ENCODE peak calls at places on chromosomes 7 and 10, in four cellular contexts. One of them, this sample, is unnamed.

GRCh38 chr7:4702961-4703512 is 20.9 kb downstream of the FOXK1 start:
- DNase-seq in HepG2: no peak
- DNase-seq in globus pallidus: no peak
- DNase-seq in epithelial cell of esophagus: no peak
- DNase-seq in this sample: no peak

GRCh38 chr7:105896407-105896842 is 20.0 kb upstream of the ATXN7L1 start:
- DNase-seq in HepG2: no peak
- DNase-seq in globus pallidus: no peak
- DNase-seq in epithelial cell of esophagus: no peak
- DNase-seq in this sample: peak; percentile 38

GRCh38 chr7:126803060-126803665 is 449.6 kb downstream of the GRM8 start:
- DNase-seq in HepG2: peak; percentile 67
- DNase-seq in globus pallidus: peak; percentile 42
- DNase-seq in epithelial cell of esophagus: peak; percentile 81
- DNase-seq in this sample: peak; percentile 78

GRCh38 chr7:94710256-94710655 is 54.3 kb upstream of the SGCE start:
- DNase-seq in HepG2: no peak
- DNase-seq in globus pallidus: no peak
- DNase-seq in epithelial cell of esophagus: no peak
- DNase-seq in this sample: peak; percentile 7

GRCh38 chr7:43944286-43944685 is 18.1 kb downstream of the UBE2D4 start:
- DNase-seq in HepG2: no peak
- DNase-seq in globus pallidus: no peak
- DNase-seq in epithelial cell of esophagus: no peak
- DNase-seq in this sample: no peak

GRCh38 chr7:41304995-41305394 is 397.9 kb downstream of the INHBA start:
- DNase-seq in HepG2: no peak
- DNase-seq in globus pallidus: no peak
- DNase-seq in epithelial cell of esophagus: no peak
- DNase-seq in this sample: no peak

GRCh38 chr7:135960709-135961451 is 16.3 kb downstream of the MTPN start:
- DNase-seq in HepG2: no peak
- DNase-seq in globus pallidus: no peak
- DNase-seq in epithelial cell of esophagus: no peak
- DNase-seq in this sample: no peak

GRCh38 chr7:117780832-117781231 is 92.4 kb downstream of the CTTNBP2 start:
- DNase-seq in HepG2: no peak
- DNase-seq in globus pallidus: no peak
- DNase-seq in epithelial cell of esophagus: no peak
- DNase-seq in this sample: no peak

GRCh38 chr7:157615101-157615817 is 278.5 kb downstream of the DNAJB6 start:
- DNase-seq in HepG2: no peak
- DNase-seq in globus pallidus: no peak
- DNase-seq in epithelial cell of esophagus: no peak
- DNase-seq in this sample: no peak

GRCh38 chr10:52128056-52128683 is 185.9 kb upstream of the DKK1 start:
- DNase-seq in HepG2: no peak
- DNase-seq in globus pallidus: no peak
- DNase-seq in epithelial cell of esophagus: no peak
- DNase-seq in this sample: no peak

GRCh38 chr7:114273218-114273617 is 141.4 kb upstream of the FOXP2 start:
- DNase-seq in HepG2: no peak
- DNase-seq in globus pallidus: no peak
- DNase-seq in epithelial cell of esophagus: no peak
- DNase-seq in this sample: no peak

GRCh38 chr7:130140551-130141160 is 64.5 kb downstream of the TMEM209 start:
- DNase-seq in HepG2: no peak
- DNase-seq in globus pallidus: no peak
- DNase-seq in epithelial cell of esophagus: no peak
- DNase-seq in this sample: no peak

GRCh38 chr7:89584896-89585295 is 569.4 kb upstream of the STEAP1 start:
- DNase-seq in HepG2: no peak
- DNase-seq in globus pallidus: no peak
- DNase-seq in epithelial cell of esophagus: peak; percentile 9
- DNase-seq in this sample: no peak

GRCh38 chr7:123675092-123675473 is 19.4 kb downstream of the LMOD2 start:
- DNase-seq in HepG2: no peak
- DNase-seq in globus pallidus: no peak
- DNase-seq in epithelial cell of esophagus: peak; percentile 75
- DNase-seq in this sample: no peak

GRCh38 chr7:127708788-127709187 is 56.8 kb downstream of the SND1 start:
- DNase-seq in HepG2: peak; percentile 57
- DNase-seq in globus pallidus: peak; percentile 88
- DNase-seq in epithelial cell of esophagus: peak; percentile 78
- DNase-seq in this sample: peak; percentile 80